ENCODE peak calls at places on chromosome 16, in seven cellular contexts. A is glomerular endothelial cell; X is amniotic stem cell; T is mucosa of descending colon; E is CD8-positive, alpha-beta memory T cell; U is coronary artery; J is COR-L47. H is an unnamed sample.

GRCh38 chr16:4376126-4376819 is 4.6 kb downstream of the VASN start:
- DNase-seq in A (no peak), X (peak), T (peak), E (no peak), U (peak), J (no peak), H (no peak)

GRCh38 chr16:29779474-29779873 is 1.4 kb downstream of the ZG16 start:
- DNase-seq in A (no peak), X (no peak), T (no peak), E (no peak), U (no peak), J (no peak), H (no peak)

GRCh38 chr16:57619606-57620315 is 8.7 kb upstream of the ADGRG1 start:
- DNase-seq in A (no peak), X (no peak), T (peak), E (peak), U (peak), J (peak), H (no peak)

GRCh38 chr16:1964046-1964505 is 550 bp downstream of the RPS2 start:
- DNase-seq in A (no peak), X (no peak), T (no peak), E (peak), U (no peak), J (no peak), H (peak)

GRCh38 chr16:24046442-24046841 is 209.7 kb upstream of the CACNG3 start:
- DNase-seq in A (no peak), X (no peak), T (no peak), E (no peak), U (no peak), J (no peak), H (no peak)

GRCh38 chr16:79991918-79992317 is 391.4 kb upstream of the MAF start:
- DNase-seq in A (no peak), X (no peak), T (no peak), E (no peak), U (no peak), J (no peak), H (no peak)

GRCh38 chr16:716250-716607 is 1.3 kb downstream of the METRN start:
- DNase-seq in A (no peak), X (no peak), T (no peak), E (no peak), U (no peak), J (peak), H (no peak)

GRCh38 chr16:74627506-74628220 is 20.7 kb upstream of the GLG1 start:
- DNase-seq in A (no peak), X (no peak), T (no peak), E (no peak), U (no peak), J (no peak), H (no peak)

GRCh38 chr16:20916927-20917326 is 16.4 kb downstream of the LYRM1 start:
- DNase-seq in A (no peak), X (no peak), T (no peak), E (no peak), U (no peak), J (no peak), H (no peak)

GRCh38 chr16:28326881-28327610 is 34.7 kb downstream of the SBK1 start:
- DNase-seq in A (no peak), X (no peak), T (peak), E (peak), U (no peak), J (no peak), H (no peak)

GRCh38 chr16:57256601-57257395 is 11.7 kb downstream of the ARL2BP start:
- DNase-seq in A (no peak), X (no peak), T (no peak), E (no peak), U (no peak), J (no peak), H (no peak)

GRCh38 chr16:84648595-84649510 is 542 bp downstream of the KLHL36 start:
- DNase-seq in A (no peak), X (no peak), T (peak), E (peak), U (no peak), J (no peak), H (peak)

GRCh38 chr16:69106491-69107291 is 1.2 kb downstream of the HAS3 start:
- DNase-seq in A (no peak), X (no peak), T (peak), E (no peak), U (no peak), J (peak), H (no peak)

GRCh38 chr16:68235882-68236803 is at the start of gene ESRP2:
- DNase-seq in A (no peak), X (no peak), T (peak), E (peak), U (peak), J (peak), H (peak)

GRCh38 chr16:17083628-17084027 is 387.1 kb downstream of the XYLT1 start:
- DNase-seq in A (no peak), X (no peak), T (no peak), E (no peak), U (no peak), J (no peak), H (no peak)

GRCh38 chr16:80682435-80683070 is 121.8 kb downstream of the CDYL2 start:
- DNase-seq in A (no peak), X (peak), T (no peak), E (no peak), U (no peak), J (no peak), H (no peak)

GRCh38 chr16:86062271-86062965 is 163.5 kb downstream of the IRF8 start:
- DNase-seq in A (no peak), X (no peak), T (no peak), E (peak), U (no peak), J (no peak), H (no peak)

GRCh38 chr16:28149016-28149888 is 62.5 kb downstream of the XPO6 start:
- DNase-seq in A (no peak), X (no peak), T (no peak), E (no peak), U (no peak), J (no peak), H (no peak)

GRCh38 chr16:29815032-29815721 is 775 bp upstream of the PAGR1 start:
- DNase-seq in A (no peak), X (no peak), T (peak), E (peak), U (peak), J (peak), H (no peak)

GRCh38 chr16:85332175-85332574 is 219.9 kb upstream of the CIBAR2 start:
- DNase-seq in A (no peak), X (no peak), T (no peak), E (no peak), U (no peak), J (no peak), H (no peak)

GRCh38 chr16:75750516-75750915 is 24.2 kb upstream of the CPHXL start:
- DNase-seq in A (no peak), X (no peak), T (no peak), E (no peak), U (no peak), J (no peak), H (no peak)

GRCh38 chr16:28985206-28985605 is 354 bp downstream of the LAT start:
- DNase-seq in A (no peak), X (no peak), T (no peak), E (no peak), U (no peak), J (no peak), H (no peak)

H was measured in GM06990.